ENCODE peak calls at places on chromosomes 1 and 21, in five cellular contexts. H is ovary, G is transverse colon, K is tibial nerve, L is HepG2. B is an unnamed sample.

GRCh38 chr21:16072692-16073091 is 342.9 kb downstream of the USP25 start:
- DNase-seq in G (no peak), H (no peak), L (no peak), K (no peak), B (no peak)

GRCh38 chr1:96973605-96974004 is 252.0 kb downstream of the PTBP2 start:
- DNase-seq in H (no peak), L (no peak), G (no peak), K (no peak), B (no peak)

GRCh38 chr1:12113433-12114339 is 50.6 kb downstream of the TNFRSF8 start:
- DNase-seq in L (no peak), G (no peak), H (no peak), K (no peak), B (no peak)

GRCh38 chr1:65896721-65897120 is 104.0 kb downstream of the PDE4B start:
- DNase-seq in G (no peak), K (no peak), H (no peak), L (no peak), B (no peak)

GRCh38 chr1:30515746-30516504 is 207.5 kb downstream of the MATN1 start:
- DNase-seq in L (no peak), H (no peak), G (no peak), K (no peak), B (peak; percentile 4)

GRCh38 chr1:23196627-23197328 is 20.5 kb downstream of the HTR1D start:
- DNase-seq in K (no peak), L (no peak), G (no peak), H (no peak), B (no peak)

GRCh38 chr1:27007909-27008582 is 4.6 kb downstream of the TENT5B start:
- DNase-seq in L (no peak), G (peak; percentile 81), H (no peak), K (no peak), B (peak; percentile 83)

GRCh38 chr1:96968582-96969378 is 247.2 kb downstream of the PTBP2 start:
- DNase-seq in G (no peak), K (no peak), H (no peak), L (no peak), B (no peak)

GRCh38 chr21:43361493-43362296 is 65.2 kb downstream of the SIK1 start:
- DNase-seq in G (peak; percentile 71), K (peak; percentile 47), L (no peak), H (no peak), B (no peak)

GRCh38 chr1:203126866-203127671 is 457 bp upstream of the ADORA1 start:
- DNase-seq in K (no peak), L (no peak), H (no peak), G (no peak), B (no peak)

GRCh38 chr1:8525291-8526275 is 207.7 kb downstream of the SLC45A1 start:
- DNase-seq in K (peak; percentile 90), G (peak; percentile 82), H (peak; percentile 76), L (peak; percentile 64), B (peak; percentile 75)

GRCh38 chr1:111593403-111594127 is 26.0 kb upstream of the RAP1A start:
- DNase-seq in L (no peak), H (no peak), G (no peak), K (no peak), B (no peak)

GRCh38 chr1:230698130-230698529 is 15.8 kb downstream of the AGT start:
- DNase-seq in G (no peak), L (no peak), H (no peak), K (no peak), B (no peak)

GRCh38 chr1:186175588-186175987 is 199.5 kb downstream of the TPR start:
- DNase-seq in L (no peak), K (no peak), G (no peak), H (no peak), B (no peak)

GRCh38 chr1:78619029-78619428 is 1.2 kb upstream of the IFI44L start:
- DNase-seq in L (no peak), K (no peak), G (no peak), H (no peak), B (no peak)

GRCh38 chr1:101239095-101240040 is 2.5 kb downstream of the S1PR1 start:
- DNase-seq in K (no peak), L (no peak), H (no peak), G (no peak), B (no peak)

GRCh38 chr1:155320661-155321576 is at the start of gene RUSC1:
- DNase-seq in K (peak; percentile 72), G (peak; percentile 87), H (peak; percentile 76), L (no peak), B (peak; percentile 75)

GRCh38 chr1:56958526-56958925 is 7.3 kb downstream of the C8B start:
- DNase-seq in H (no peak), K (no peak), G (no peak), L (no peak), B (no peak)

GRCh38 chr1:29269356-29269755 is 33.0 kb downstream of the PTPRU start:
- DNase-seq in G (no peak), H (no peak), L (no peak), K (no peak), B (no peak)

GRCh38 chr1:111212634-111213335 is 12.3 kb upstream of the DENND2D start:
- DNase-seq in H (no peak), G (no peak), K (no peak), L (no peak), B (no peak)

GRCh38 chr1:58356402-58356801 is 190.1 kb downstream of the OMA1 start:
- DNase-seq in H (no peak), G (no peak), L (no peak), K (no peak), B (no peak)

GRCh38 chr1:223748405-223748772 is 36.0 kb downstream of the CAPN2 start:
- DNase-seq in H (no peak), G (peak; percentile 28), K (no peak), L (no peak), B (no peak)

GRCh38 chr1:182181167-182181572 is 119.7 kb upstream of the ZNF648 start:
- DNase-seq in L (no peak), K (no peak), H (no peak), G (peak; percentile 15), B (peak; percentile 67)

GRCh38 chr21:45447821-45448220 is 42.9 kb downstream of the COL18A1 start:
- DNase-seq in L (no peak), K (no peak), H (no peak), G (no peak), B (no peak)

GRCh38 chr1:8004803-8005573 is 21.1 kb downstream of the ERRFI1 start:
- DNase-seq in K (peak; percentile 94), H (peak; percentile 93), L (peak; percentile 89), G (peak; percentile 75), B (peak; percentile 66)

GRCh38 chr1:206668874-206669410 is 15.8 kb upstream of the MAPKAPK2 start:
- DNase-seq in H (no peak), G (no peak), L (no peak), K (no peak), B (no peak)

GRCh38 chr1:206672844-206673758 is 11.6 kb upstream of the MAPKAPK2 start:
- DNase-seq in L (no peak), H (no peak), K (peak; percentile 25), G (no peak), B (no peak)

GRCh38 chr1:206674236-206674635 is 10.5 kb upstream of the MAPKAPK2 start:
- DNase-seq in K (no peak), L (no peak), G (no peak), H (no peak), B (no peak)

GRCh38 chr1:206674745-206675175 is 9.9 kb upstream of the MAPKAPK2 start:
- DNase-seq in L (no peak), H (peak; percentile 91), K (peak; percentile 28), G (peak; percentile 82), B (peak; percentile 81)

GRCh38 chr1:206672011-206672688 is 12.6 kb upstream of the MAPKAPK2 start:
- DNase-seq in L (no peak), K (no peak), G (peak; percentile 45), H (no peak), B (no peak)
- TF ChIP-seq EP300 in L (no peak), K (no peak), G (no peak), H (no peak), B (no peak)

GRCh38 chr1:116737855-116738318 is 16.3 kb upstream of the CD2 start:
- DNase-seq in L (no peak), G (no peak), K (no peak), H (no peak), B (no peak)

GRCh38 chr1:116740296-116740695 is 13.9 kb upstream of the CD2 start:
- DNase-seq in G (no peak), K (no peak), H (no peak), L (no peak), B (no peak)

GRCh38 chr1:116737020-116737854 is 17.0 kb upstream of the CD2 start:
- DNase-seq in H (no peak), L (peak; percentile 7), K (peak; percentile 36), G (peak; percentile 65), B (peak; percentile 59)

GRCh38 chr1:116739371-116740007 is 14.7 kb upstream of the CD2 start:
- DNase-seq in H (no peak), L (no peak), K (no peak), G (no peak), B (no peak)

GRCh38 chr1:116738673-116739370 is 15.4 kb upstream of the CD2 start:
- DNase-seq in K (no peak), G (no peak), H (no peak), L (no peak), B (no peak)
- H3K27ac ChIP-seq in K (no peak overlapping the region), G (peak overlapping the region; percentile 43), H (no peak overlapping the region), L (no peak overlapping the region), B (peak overlapping the region; percentile 20)

DNA sequence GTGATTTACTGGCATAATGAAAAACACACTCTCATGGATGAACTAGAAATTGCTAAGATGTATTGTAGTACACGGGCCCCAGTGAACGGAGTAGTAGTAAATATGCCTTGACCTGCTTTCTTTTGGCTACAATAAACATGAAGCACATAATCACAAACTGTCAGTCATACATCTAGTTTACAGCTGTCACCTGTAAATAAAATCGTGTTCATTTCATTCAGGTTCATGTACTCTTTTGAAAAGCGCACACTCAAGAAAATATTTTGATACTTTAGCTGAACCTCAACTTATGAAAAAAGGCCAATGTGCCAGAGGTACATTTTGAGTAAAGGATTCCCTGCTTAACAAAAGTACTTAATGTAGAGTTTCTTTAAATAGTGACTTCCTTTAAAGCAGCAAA is 37.6 kb upstream of the SLC30A10 start:
- DNase-seq in K (no peak), L (no peak), H (no peak), G (no peak), B (no peak)
- TF ChIP-seq CTCF in K (no peak), L (no peak), H (no peak), G (no peak), B (no peak)

GRCh38 chr1:219432191-219432606 is 180.7 kb downstream of the ZC3H11B start:
- DNase-seq in H (no peak), K (no peak), L (no peak), G (no peak), B (no peak)

GRCh38 chr1:219422811-219423598 is 189.9 kb downstream of the ZC3H11B start:
- DNase-seq in H (no peak), L (no peak), G (no peak), K (no peak), B (no peak)

GRCh38 chr1:219427989-219428388 is 184.9 kb downstream of the ZC3H11B start:
- DNase-seq in K (no peak), G (no peak), H (no peak), L (no peak), B (no peak)

GRCh38 chr1:219430419-219430818 is 182.5 kb downstream of the ZC3H11B start:
- DNase-seq in L (no peak), H (no peak), K (no peak), G (no peak), B (no peak)

DNA sequence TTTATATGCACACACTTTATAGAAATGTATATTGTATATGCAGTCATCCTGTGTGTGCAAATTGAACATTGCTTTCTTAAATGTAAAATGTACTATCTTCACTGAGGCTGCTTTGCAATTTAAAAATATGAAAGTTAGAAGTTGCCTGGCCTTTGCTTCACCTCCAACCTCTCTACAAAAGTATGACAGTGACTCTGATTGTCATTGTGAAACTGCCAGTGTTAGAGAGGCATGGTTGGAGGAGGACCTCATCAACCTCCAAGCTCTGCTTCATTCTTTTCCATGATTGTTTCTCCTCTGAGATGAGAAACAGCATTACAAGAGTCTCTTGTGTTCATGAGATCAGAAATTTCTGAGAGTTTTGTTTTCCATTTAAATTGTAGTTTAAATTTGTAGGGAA is 185.5 kb downstream of the ZC3H11B start:
- DNase-seq in H (no peak), K (no peak), L (no peak), G (no peak), B (no peak)
- TF ChIP-seq EP300 in H (no peak), K (no peak), L (no peak), G (no peak), B (no peak)

B was measured in stomach.